ENCODE peak calls at places on chromosomes 11 and 22, in five cellular contexts. N, E, O, A and J are unnamed samples.

GRCh38 chr22:46890819-46891218 is 128.4 kb downstream of the TBC1D22A start:
- DNase-seq in O (no peak), A (no peak), N (no peak), E (no peak), J (no peak)

GRCh38 chr22:39527481-39527961 is 5.0 kb downstream of the RPS19BP1 start:
- DNase-seq in A (no peak), N (peak; percentile 55), E (peak; percentile 27), O (no peak), J (no peak)

GRCh38 chr11:24642648-24643047 is 145.8 kb downstream of the LUZP2 start:
- DNase-seq in E (no peak), A (no peak), O (no peak), N (no peak), J (no peak)

GRCh38 chr22:43342347-43343261 is 568 bp downstream of the SCUBE1 start:
- DNase-seq in E (no peak), O (no peak), N (no peak), A (no peak), J (no peak)

GRCh38 chr11:11769782-11770181 is 72.0 kb upstream of the USP47 start:
- DNase-seq in E (no peak), A (no peak), O (no peak), N (no peak), J (no peak)

GRCh38 chr11:12787847-12788246 is 113.6 kb downstream of the TEAD1 start:
- DNase-seq in A (no peak), E (peak; percentile 90), O (no peak), N (peak; percentile 72), J (peak; percentile 92)

GRCh38 chr11:111922803-111923202 is 4.1 kb downstream of the C11orf52 start:
- DNase-seq in A (no peak), O (peak; percentile 72), E (peak; percentile 89), N (peak; percentile 78), J (peak; percentile 89)

GRCh38 chr11:89184021-89184420 is 6.3 kb downstream of the TYR start:
- DNase-seq in E (peak; percentile 55), O (no peak), N (no peak), A (no peak), J (peak; percentile 21)

GRCh38 chr11:10326080-10326964 is 21.4 kb downstream of the ADM start:
- DNase-seq in E (no peak), O (no peak), A (no peak), N (no peak), J (peak; percentile 55)

GRCh38 chr11:127106938-127107337 is 106.4 kb upstream of the KIRREL3 start:
- DNase-seq in N (no peak), O (no peak), A (no peak), E (no peak), J (no peak)

GRCh38 chr11:3021125-3021524 is 29.0 kb upstream of the NAP1L4 start:
- DNase-seq in E (peak; percentile 16), A (no peak), N (peak; percentile 61), O (no peak), J (peak; percentile 33)

GRCh38 chr11:88448131-88448530 is 110.6 kb upstream of the CTSC start:
- DNase-seq in A (no peak), N (no peak), O (no peak), E (no peak), J (no peak)

GRCh38 chr22:23232094-23232905 is 52.0 kb downstream of the BCR start:
- DNase-seq in O (no peak), N (no peak), A (no peak), E (no peak), J (no peak)

GRCh38 chr11:90874281-90874680 is 651.4 kb upstream of the CHORDC1 start:
- DNase-seq in E (no peak), A (no peak), N (peak; percentile 87), O (no peak), J (no peak)

GRCh38 chr11:125123947-125124633 is 12.7 kb upstream of the TMEM218 start:
- DNase-seq in N (peak; percentile 52), O (no peak), E (peak; percentile 32), A (peak; percentile 27), J (peak; percentile 79)

GRCh38 chr11:120854988-120855387 is 168.9 kb upstream of the TBCEL start:
- DNase-seq in E (no peak), N (no peak), A (no peak), O (no peak), J (no peak)

GRCh38 chr11:103035656-103036434 is 56.1 kb downstream of the DCUN1D5 start:
- DNase-seq in N (peak; percentile 88), E (peak; percentile 86), A (peak; percentile 86), O (peak; percentile 67), J (peak; percentile 86)

GRCh38 chr11:12600829-12601228 is 73.4 kb upstream of the TEAD1 start:
- DNase-seq in N (no peak), E (no peak), O (no peak), A (no peak), J (no peak)

GRCh38 chr11:129278586-129279319 is 86.6 kb upstream of the ARHGAP32 start:
- DNase-seq in A (no peak), E (no peak), N (no peak), O (no peak), J (no peak)

GRCh38 chr11:34519595-34520235 is 6.1 kb upstream of the ELF5 start:
- DNase-seq in O (no peak), E (no peak), N (peak; percentile 14), A (no peak), J (no peak)

GRCh38 chr11:103826856-103827255 is 209.6 kb upstream of the DDI1 start:
- DNase-seq in A (no peak), N (no peak), O (no peak), E (no peak), J (no peak)

GRCh38 chr22:46421272-46421671 is 85.8 kb downstream of the TRMU start:
- DNase-seq in A (no peak), E (no peak), O (no peak), N (no peak), J (no peak)

GRCh38 chr22:50700387-50701075 is 27.9 kb downstream of the SHANK3 start:
- DNase-seq in A (no peak), O (no peak), E (no peak), N (no peak), J (peak; percentile 22)

GRCh38 chr11:118227865-118228785 is 3.3 kb upstream of the JAML start:
- DNase-seq in N (no peak), O (no peak), E (no peak), A (no peak), J (no peak)

GRCh38 chr11:131692151-131692550 is 321.7 kb downstream of the NTM start:
- DNase-seq in E (no peak), O (no peak), A (no peak), N (no peak), J (no peak)

GRCh38 chr11:132137981-132138313 is 767.5 kb downstream of the NTM start:
- DNase-seq in N (no peak), O (no peak), A (no peak), E (peak; percentile 26), J (no peak)

GRCh38 chr11:84719935-84720577 is 907.1 kb downstream of the DLG2 start:
- DNase-seq in O (no peak), N (no peak), A (no peak), E (no peak), J (no peak)
- H3K4me3 ChIP-seq in O (no peak overlapping the region), N (no peak overlapping the region), A (no peak overlapping the region), E (no peak overlapping the region), J (peak overlapping the region; percentile 17)

DNA sequence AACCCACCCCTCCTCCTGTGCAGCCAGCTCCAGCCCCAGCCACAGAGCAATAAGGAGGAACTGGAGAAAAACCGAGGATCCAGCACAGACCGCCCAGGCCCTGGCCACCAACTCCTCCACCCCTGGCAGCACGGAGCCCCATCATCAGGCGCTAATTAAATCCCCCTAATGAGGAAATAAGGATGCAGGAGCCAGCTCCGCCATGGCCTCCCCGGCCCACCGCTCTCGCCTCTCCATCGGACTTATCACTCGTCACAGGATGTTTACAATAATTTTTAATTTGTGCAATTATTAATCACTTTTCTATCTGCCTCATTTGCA is 42.6 kb downstream of the BUD13 start:
- DNase-seq in O (no peak), E (no peak), A (no peak), N (no peak), J (no peak)
- TF ChIP-seq CTCF in O (no peak), E (no peak), A (no peak), N (no peak), J (no peak)

GRCh38 chr22:41957941-41958556 is 6.1 kb downstream of the SMIM45 start:
- DNase-seq in A (no peak), N (no peak), O (no peak), E (no peak), J (no peak)
- H3K4me3 ChIP-seq in A (no peak overlapping the region), N (peak overlapping the region; percentile 23), O (no peak overlapping the region), E (no peak overlapping the region), J (no peak overlapping the region)

GRCh38 chr11:69048056-69048717 is 545 bp upstream of the TPCN2 start:
- DNase-seq in E (no peak), O (no peak), N (no peak), A (no peak), J (no peak)

GRCh38 chr11:69049490-69049867 is 747 bp downstream of the TPCN2 start:
- DNase-seq in N (no peak), O (no peak), E (no peak), A (no peak), J (no peak)

GRCh38 chr11:69050592-69051380 is 2.1 kb downstream of the TPCN2 start:
- DNase-seq in N (no peak), O (no peak), E (no peak), A (no peak), J (no peak)

GRCh38 chr11:69051381-69052342 is 2.9 kb downstream of the TPCN2 start:
- DNase-seq in A (no peak), O (no peak), N (no peak), E (no peak), J (no peak)

GRCh38 chr11:69048718-69049489 is at the start of gene TPCN2:
- DNase-seq in E (peak; percentile 96), N (peak; percentile 81), O (peak; percentile 65), A (peak; percentile 89), J (peak; percentile 93)
- TF ChIP-seq CTCF in E (no peak), N (no peak), O (no peak), A (no peak), J (no peak)

DNA sequence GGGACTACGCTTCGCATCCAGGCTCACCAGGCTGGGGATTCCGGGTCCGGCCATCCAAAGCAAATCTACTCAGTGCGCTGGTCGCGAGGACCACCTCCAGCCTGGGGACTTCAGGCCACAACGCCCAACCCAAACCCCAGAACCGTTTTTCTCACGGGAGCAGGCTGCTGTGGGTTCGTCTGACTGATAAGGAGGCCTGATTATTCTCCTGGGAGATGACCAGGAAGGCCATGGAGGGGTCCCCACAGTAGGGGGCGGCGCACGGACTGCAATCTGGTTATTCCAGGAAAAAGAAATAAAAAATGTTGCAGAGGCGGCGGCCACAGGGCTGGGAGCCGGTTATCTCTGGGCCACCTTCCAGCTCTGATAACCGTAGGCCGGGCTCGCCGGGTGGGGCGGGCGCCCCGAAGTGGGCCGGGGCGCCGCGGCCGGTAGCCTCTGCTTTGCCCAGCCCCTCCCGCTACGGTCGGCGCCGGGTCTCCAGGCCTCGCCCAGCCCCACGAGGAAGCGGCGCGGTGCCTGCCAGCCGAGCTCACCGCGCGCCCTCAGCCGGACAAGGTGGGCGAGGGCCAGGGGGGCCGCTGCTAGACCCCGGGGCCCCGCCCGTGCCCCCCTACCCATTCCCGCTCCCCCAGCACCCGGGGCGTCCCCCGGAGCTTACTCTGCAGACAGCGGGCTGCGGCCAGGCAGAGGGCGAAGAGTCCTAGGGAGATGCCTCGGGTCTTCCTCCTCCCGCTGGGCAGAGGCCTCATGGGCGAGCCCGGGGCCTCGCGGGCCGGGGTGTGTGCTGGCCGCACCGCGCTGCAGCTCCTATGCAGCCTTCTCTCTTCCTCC is 450 bp downstream of the VSTM5 start:
- DNase-seq in N (no peak), A (no peak), O (no peak), E (no peak), J (peak; percentile 33)
- H3K4me3 ChIP-seq in N (peak overlapping the region; percentile 40), A (peak overlapping the region; percentile 29), O (peak overlapping the region; percentile 46), E (peak overlapping the region; percentile 10), J (peak overlapping the region; percentile 40)